ENCODE peak calls at places on chromosomes 3 and 15, in eight cellular contexts. Y, C, Q, Z, F, A, E and V are unnamed samples.

GRCh38 chr3:179401561-179401960 is 49.7 kb downstream of the GNB4 start:
- DNase-seq in Y (no peak), C (peak), Q (no peak), Z (no peak), F (no peak), A (no peak), E (no peak), V (no peak)

GRCh38 chr3:117068301-117068700 is 358.7 kb downstream of the TUSC7 start:
- DNase-seq in Y (no peak), C (no peak), Q (no peak), Z (no peak), F (no peak), A (no peak), E (no peak), V (no peak)

GRCh38 chr3:124829819-124830554 is 57.2 kb downstream of the ITGB5 start:
- DNase-seq in Y (no peak), C (peak), Q (no peak), Z (no peak), F (no peak), A (no peak), E (no peak), V (peak)

GRCh38 chr15:55256281-55257013 is 33.2 kb downstream of the RAB27A start:
- DNase-seq in Y (no peak), C (peak), Q (no peak), Z (no peak), F (no peak), A (no peak), E (no peak), V (no peak)

GRCh38 chr15:44296625-44297524 is 8.4 kb downstream of the GOLM2 start:
- DNase-seq in Y (no peak), C (peak), Q (peak), Z (no peak), F (no peak), A (no peak), E (no peak), V (peak)

GRCh38 chr3:85321892-85322291 is 363.1 kb downstream of the CADM2 start:
- DNase-seq in Y (no peak), C (no peak), Q (no peak), Z (no peak), F (no peak), A (no peak), E (no peak), V (no peak)

GRCh38 chr3:186220886-186221285 is 112.0 kb upstream of the ETV5 start:
- DNase-seq in Y (no peak), C (peak), Q (no peak), Z (no peak), F (no peak), A (no peak), E (no peak), V (peak)

GRCh38 chr15:68370768-68371151 is 61.2 kb downstream of the ITGA11 start:
- DNase-seq in Y (no peak), C (no peak), Q (no peak), Z (no peak), F (no peak), A (no peak), E (no peak), V (no peak)

GRCh38 chr3:159928071-159928491 is 60.6 kb upstream of the IL12A start:
- DNase-seq in Y (no peak), C (peak), Q (peak), Z (no peak), F (no peak), A (no peak), E (no peak), V (no peak)

GRCh38 chr3:56257826-56258225 is 210.4 kb downstream of the ERC2 start:
- DNase-seq in Y (no peak), C (no peak), Q (no peak), Z (no peak), F (no peak), A (no peak), E (no peak), V (no peak)

GRCh38 chr15:74024687-74025086 is 30.2 kb downstream of the PML start:
- DNase-seq in Y (no peak), C (no peak), Q (no peak), Z (no peak), F (no peak), A (no peak), E (no peak), V (no peak)

GRCh38 chr3:120615863-120616599 is 19.9 kb downstream of the NDUFB4 start:
- DNase-seq in Y (peak), C (peak), Q (no peak), Z (no peak), F (peak), A (no peak), E (no peak), V (peak)

GRCh38 chr3:182000454-182000853 is 288.7 kb downstream of the SOX2 start:
- DNase-seq in Y (no peak), C (no peak), Q (no peak), Z (no peak), F (no peak), A (no peak), E (no peak), V (no peak)

GRCh38 chr3:17515445-17516227 is 226.8 kb downstream of the TBC1D5 start:
- DNase-seq in Y (no peak), C (no peak), Q (no peak), Z (no peak), F (no peak), A (no peak), E (no peak), V (no peak)

GRCh38 chr3:158659454-158660237 is 12.8 kb downstream of the LXN start:
- DNase-seq in Y (peak), C (peak), Q (peak), Z (no peak), F (no peak), A (peak), E (peak), V (peak)

GRCh38 chr15:92205255-92205739 is 188.4 kb upstream of the ST8SIA2 start:
- DNase-seq in Y (peak), C (peak), Q (no peak), Z (no peak), F (no peak), A (no peak), E (no peak), V (peak)

GRCh38 chr3:63918321-63918720 is 6.1 kb upstream of the SCAANT1 start:
- DNase-seq in Y (no peak), C (peak), Q (no peak), Z (no peak), F (no peak), A (no peak), E (no peak), V (no peak)

GRCh38 chr3:66402596-66403267 is 98.1 kb downstream of the LRIG1 start:
- DNase-seq in Y (no peak), C (peak), Q (no peak), Z (no peak), F (no peak), A (no peak), E (no peak), V (no peak)

GRCh38 chr15:92277776-92278175 is 115.9 kb upstream of the ST8SIA2 start:
- DNase-seq in Y (no peak), C (peak), Q (peak), Z (peak), F (no peak), A (no peak), E (no peak), V (peak)

GRCh38 chr3:10757821-10758130 is 58.3 kb upstream of the SLC6A11 start:
- DNase-seq in Y (no peak), C (peak), Q (peak), Z (no peak), F (no peak), A (no peak), E (no peak), V (no peak)

GRCh38 chr3:56137406-56137805 is 330.9 kb downstream of the ERC2 start:
- DNase-seq in Y (no peak), C (no peak), Q (no peak), Z (no peak), F (no peak), A (no peak), E (no peak), V (no peak)

GRCh38 chr15:81418427-81418826 is 44.4 kb upstream of the TMC3 start:
- DNase-seq in Y (no peak), C (no peak), Q (no peak), Z (no peak), F (no peak), A (no peak), E (no peak), V (no peak)

GRCh38 chr15:66834863-66835557 is 133.0 kb downstream of the SMAD6 start:
- DNase-seq in Y (no peak), C (no peak), Q (no peak), Z (no peak), F (no peak), A (no peak), E (no peak), V (no peak)

GRCh38 chr3:71728632-71729342 is 3.6 kb upstream of the EIF4E3 start:
- DNase-seq in Y (no peak), C (peak), Q (no peak), Z (no peak), F (peak), A (no peak), E (no peak), V (no peak)

GRCh38 chr3:52246264-52246620 is 683 bp downstream of the PPM1M start:
- DNase-seq in Y (no peak), C (peak), Q (no peak), Z (no peak), F (no peak), A (no peak), E (peak), V (no peak)

GRCh38 chr3:183265157-183265642 is 12.1 kb downstream of the B3GNT5 start:
- DNase-seq in Y (peak), C (no peak), Q (no peak), Z (no peak), F (peak), A (no peak), E (no peak), V (no peak)